ENCODE peak calls at places on chromosomes 16 and 17, in four cellular contexts. One of them, this sample, is unnamed.
A peak's percentile ranks its signal among the peaks of the same experiment; 100 is the strongest.

GRCh38 chr17:59387351-59388069 is 56.1 kb downstream of the YPEL2 start:
- DNase-seq in anterior cingulate cortex: no peak
- DNase-seq in fibroblast of pulmonary artery: no peak
- DNase-seq in activated CD4-positive, CD25-positive, alpha-beta regulatory T cell: no peak
- DNase-seq in this sample: no peak

GRCh38 chr16:84618428-84619102 is 687 bp upstream of the COTL1 start:
- DNase-seq in anterior cingulate cortex: no peak
- DNase-seq in fibroblast of pulmonary artery: peak; percentile 92
- DNase-seq in activated CD4-positive, CD25-positive, alpha-beta regulatory T cell: no peak
- DNase-seq in this sample: no peak

GRCh38 chr16:2008009-2008526 is 1.6 kb downstream of the ZNF598 start:
- DNase-seq in anterior cingulate cortex: no peak
- DNase-seq in fibroblast of pulmonary artery: peak; percentile 72
- DNase-seq in activated CD4-positive, CD25-positive, alpha-beta regulatory T cell: no peak
- DNase-seq in this sample: no peak

GRCh38 chr16:83187404-83187803 is 560.6 kb downstream of the CDH13 start:
- DNase-seq in anterior cingulate cortex: no peak
- DNase-seq in fibroblast of pulmonary artery: peak; percentile 71
- DNase-seq in activated CD4-positive, CD25-positive, alpha-beta regulatory T cell: no peak
- DNase-seq in this sample: no peak

GRCh38 chr17:79627184-79627765 is 16.4 kb upstream of the RBFOX3 start:
- DNase-seq in anterior cingulate cortex: no peak
- DNase-seq in fibroblast of pulmonary artery: no peak
- DNase-seq in activated CD4-positive, CD25-positive, alpha-beta regulatory T cell: no peak
- DNase-seq in this sample: no peak

GRCh38 chr17:45282683-45283644 is 21.1 kb upstream of the SPATA32 start:
- DNase-seq in anterior cingulate cortex: no peak
- DNase-seq in fibroblast of pulmonary artery: peak; percentile 76
- DNase-seq in activated CD4-positive, CD25-positive, alpha-beta regulatory T cell: no peak
- DNase-seq in this sample: no peak

GRCh38 chr17:75124041-75124818 is 7.3 kb downstream of the NT5C start:
- DNase-seq in anterior cingulate cortex: no peak
- DNase-seq in fibroblast of pulmonary artery: peak; percentile 72
- DNase-seq in activated CD4-positive, CD25-positive, alpha-beta regulatory T cell: peak; percentile 31
- DNase-seq in this sample: no peak

GRCh38 chr16:86577314-86577971 is 906 bp upstream of the FOXL1 start:
- DNase-seq in anterior cingulate cortex: no peak
- DNase-seq in fibroblast of pulmonary artery: no peak
- DNase-seq in activated CD4-positive, CD25-positive, alpha-beta regulatory T cell: no peak
- DNase-seq in this sample: no peak

GRCh38 chr17:44878627-44879221 is 20.5 kb downstream of the EFTUD2 start:
- DNase-seq in anterior cingulate cortex: no peak
- DNase-seq in fibroblast of pulmonary artery: peak; percentile 58
- DNase-seq in activated CD4-positive, CD25-positive, alpha-beta regulatory T cell: no peak
- DNase-seq in this sample: no peak

GRCh38 chr17:82257473-82257872 is 16.0 kb downstream of the CSNK1D start:
- DNase-seq in anterior cingulate cortex: peak; percentile 69
- DNase-seq in fibroblast of pulmonary artery: peak; percentile 43
- DNase-seq in activated CD4-positive, CD25-positive, alpha-beta regulatory T cell: no peak
- DNase-seq in this sample: no peak

GRCh38 chr16:82062645-82063058 is 27.6 kb downstream of the HSD17B2 start:
- DNase-seq in anterior cingulate cortex: no peak
- DNase-seq in fibroblast of pulmonary artery: peak; percentile 78
- DNase-seq in activated CD4-positive, CD25-positive, alpha-beta regulatory T cell: no peak
- DNase-seq in this sample: no peak

GRCh38 chr17:72658675-72659074 is 433.8 kb downstream of the SLC39A11 start:
- DNase-seq in anterior cingulate cortex: no peak
- DNase-seq in fibroblast of pulmonary artery: no peak
- DNase-seq in activated CD4-positive, CD25-positive, alpha-beta regulatory T cell: no peak
- DNase-seq in this sample: no peak

GRCh38 chr17:62703776-62704380 is 76.4 kb downstream of the MRC2 start:
- DNase-seq in anterior cingulate cortex: peak; percentile 51
- DNase-seq in fibroblast of pulmonary artery: peak; percentile 62
- DNase-seq in activated CD4-positive, CD25-positive, alpha-beta regulatory T cell: peak; percentile 47
- DNase-seq in this sample: no peak

This sample was measured in iPS DF 6.9.